ENCODE peak calls at places on chromosomes 12 and 14, in seven cellular contexts. R, Y, N, I, U, J and B are unnamed samples.

GRCh38 chr12:48875944-48876520 is 10.4 kb upstream of the RND1 start:
- DNase-seq in R (no peak), Y (no peak), N (no peak), I (no peak), U (no peak), J (no peak), B (no peak)

GRCh38 chr12:54970741-54971140 is 13.8 kb downstream of the TESPA1 start:
- DNase-seq in R (no peak), Y (no peak), N (no peak), I (no peak), U (no peak), J (no peak), B (no peak)

GRCh38 chr12:41205070-41205715 is 17.1 kb downstream of the PDZRN4 start:
- DNase-seq in R (no peak), Y (no peak), N (no peak), I (no peak), U (no peak), J (no peak), B (no peak)

GRCh38 chr12:124917135-124917840 is 2.8 kb upstream of the UBC start:
- DNase-seq in R (peak; percentile 98), Y (peak; percentile 98), N (peak; percentile 98), I (peak; percentile 100), U (peak; percentile 99), J (peak; percentile 100), B (peak; percentile 91)

GRCh38 chr12:49854976-49855375 is 12.1 kb upstream of the BCDIN3D start:
- DNase-seq in R (peak; percentile 52), Y (no peak), N (no peak), I (peak; percentile 25), U (no peak), J (no peak), B (no peak)

GRCh38 chr12:11822071-11822818 is 172.8 kb downstream of the ETV6 start:
- DNase-seq in R (no peak), Y (no peak), N (no peak), I (no peak), U (no peak), J (no peak), B (peak; percentile 16)

GRCh38 chr14:97655169-97655948 is 858.2 kb downstream of the VRK1 start:
- DNase-seq in R (no peak), Y (no peak), N (no peak), I (peak; percentile 25), U (no peak), J (no peak), B (no peak)

GRCh38 chr14:102225936-102226335 is 79.0 kb downstream of the MOK start:
- DNase-seq in R (no peak), Y (no peak), N (no peak), I (no peak), U (no peak), J (no peak), B (no peak)

GRCh38 chr14:86450075-86450474 is 920.1 kb downstream of the FLRT2 start:
- DNase-seq in R (no peak), Y (no peak), N (no peak), I (no peak), U (no peak), J (no peak), B (no peak)

GRCh38 chr12:5154091-5154490 is 110.4 kb downstream of the KCNA5 start:
- DNase-seq in R (no peak), Y (no peak), N (no peak), I (no peak), U (no peak), J (peak; percentile 80), B (no peak)

GRCh38 chr14:34331728-34332623 is 130.1 kb downstream of the SPTSSA start:
- DNase-seq in R (peak; percentile 70), Y (peak; percentile 47), N (peak; percentile 66), I (peak; percentile 85), U (no peak), J (peak; percentile 79), B (peak; percentile 68)

GRCh38 chr12:57198329-57198728 is 18.3 kb upstream of the NXPH4 start:
- DNase-seq in R (no peak), Y (no peak), N (no peak), I (no peak), U (no peak), J (no peak), B (no peak)

GRCh38 chr12:15932975-15933374 is 21.8 kb downstream of the DERA start:
- DNase-seq in R (no peak), Y (no peak), N (no peak), I (no peak), U (no peak), J (no peak), B (no peak)

GRCh38 chr12:72511906-72512305 is 239.7 kb downstream of the TRHDE start:
- DNase-seq in R (no peak), Y (no peak), N (no peak), I (peak; percentile 3), U (no peak), J (no peak), B (no peak)

GRCh38 chr14:90642239-90642717 is 174.0 kb downstream of the TTC7B start:
- DNase-seq in R (no peak), Y (no peak), N (no peak), I (no peak), U (no peak), J (peak; percentile 67), B (no peak)

GRCh38 chr12:65603428-65604351 is 220.6 kb upstream of the HMGA2 start:
- DNase-seq in R (peak; percentile 44), Y (no peak), N (peak; percentile 81), I (peak; percentile 92), U (no peak), J (no peak), B (no peak)

GRCh38 chr12:75720807-75721206 is 209.4 kb upstream of the KRR1 start:
- DNase-seq in R (no peak), Y (no peak), N (no peak), I (peak; percentile 45), U (no peak), J (peak; percentile 61), B (no peak)

GRCh38 chr12:89250213-89250612 is 102.1 kb downstream of the DUSP6 start:
- DNase-seq in R (no peak), Y (no peak), N (no peak), I (no peak), U (no peak), J (no peak), B (no peak)

GRCh38 chr12:50185975-50186663 is 18.9 kb upstream of the CERS5 start:
- DNase-seq in R (no peak), Y (no peak), N (no peak), I (peak; percentile 45), U (no peak), J (no peak), B (no peak)

GRCh38 chr12:107631715-107632114 is 53.9 kb upstream of the PWP1 start:
- DNase-seq in R (no peak), Y (no peak), N (no peak), I (no peak), U (no peak), J (no peak), B (no peak)

DNA sequence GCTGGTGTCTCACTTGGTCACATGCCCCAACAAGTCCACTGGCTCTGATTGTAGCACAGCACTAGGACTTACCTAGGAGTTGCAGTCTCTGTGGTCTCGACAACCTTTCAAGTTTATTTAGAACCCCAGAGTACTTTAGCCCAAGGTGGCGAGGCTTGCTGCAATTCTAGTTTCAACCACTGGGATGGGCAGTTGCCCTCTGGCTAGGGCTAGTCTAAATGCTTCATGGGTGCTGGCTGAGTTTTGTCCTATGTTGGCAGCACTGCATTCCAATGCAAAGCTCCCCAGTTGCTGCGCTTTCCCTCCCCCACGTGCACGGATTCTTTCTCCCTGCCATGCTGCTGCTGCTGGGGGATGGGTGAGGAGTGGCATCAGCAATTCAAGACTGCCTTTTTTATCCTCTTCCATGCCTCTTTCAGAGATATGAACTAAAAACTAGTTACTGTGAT is 207.9 kb downstream of the SYNE2 start:
- DNase-seq in R (no peak), Y (no peak), N (peak; percentile 23), I (peak; percentile 69), U (no peak), J (peak; percentile 89), B (no peak)
- TF ChIP-seq CTCF in R (peak; percentile 31), Y (no peak), N (peak; percentile 18), I (peak; percentile 69), U (no peak), J (peak; percentile 79), B (no peak)

DNA sequence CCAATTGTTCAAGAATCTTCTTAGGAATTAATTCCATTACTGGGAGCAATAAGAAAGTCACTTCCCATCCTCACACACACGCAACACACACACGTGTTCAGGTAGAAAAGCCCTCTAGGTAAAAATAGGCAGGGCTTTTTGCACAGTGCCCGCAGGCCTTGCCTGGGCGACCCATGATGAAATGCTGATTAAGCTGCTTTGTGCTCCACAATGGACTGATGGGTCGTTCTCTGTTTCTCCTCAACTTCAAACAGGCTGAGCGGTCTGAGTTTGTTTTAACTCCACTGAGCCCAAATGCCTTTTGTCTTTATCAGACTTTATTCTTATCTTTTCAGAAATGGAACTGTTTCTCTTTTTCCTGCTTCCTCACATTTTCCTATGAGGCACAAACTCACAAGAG is 9.4 kb upstream of the DACT1 start:
- DNase-seq in R (no peak), Y (no peak), N (no peak), I (no peak), U (no peak), J (peak; percentile 75), B (no peak)
- H3K4me1 ChIP-seq in R (no peaks in the 10 kb centered on the region), Y (no peaks in the 10 kb centered on the region), N (no peaks in the 10 kb centered on the region), I (no peaks in the 10 kb centered on the region), U (no peaks in the 10 kb centered on the region), J (peaks cover 9% of the 10 kb centered on the region), B (no peaks in the 10 kb centered on the region)

GRCh38 chr12:2013111-2013510 is 8.9 kb upstream of the DCP1B start:
- DNase-seq in R (no peak), Y (no peak), N (no peak), I (no peak), U (no peak), J (no peak), B (no peak)
- H3K27ac ChIP-seq in R (peak overlapping the region; percentile 62), Y (peak overlapping the region; percentile 84), N (no peak overlapping the region), I (no peak overlapping the region), U (no peak overlapping the region), J (no peak overlapping the region), B (no peak overlapping the region)

GRCh38 chr12:59078027-59078426 is 157.7 kb upstream of the LRIG3 start:
- DNase-seq in R (no peak), Y (no peak), N (no peak), I (no peak), U (no peak), J (no peak), B (no peak)
- TF ChIP-seq CTCF in R (no peak), Y (no peak), N (no peak), I (no peak), U (no peak), J (no peak), B (no peak)